ENCODE peak calls at places on chromosomes 3 and 15, in seven cellular contexts. O is HT1080; Y is MCF 10A; S is substantia nigra; Q is Daoy; P is A172; F is CD8-positive, alpha-beta T cell. I is an unnamed sample.

GRCh38 chr3:186070123-186070522 is 38.8 kb downstream of the ETV5 start:
- DNase-seq in Q (no peak), S (no peak), F (no peak), O (no peak), P (no peak), Y (no peak), I (no peak)

GRCh38 chr3:175199961-175200360 is 340.8 kb downstream of the NAALADL2 start:
- DNase-seq in S (no peak), Q (no peak), F (no peak), P (no peak), O (no peak), Y (no peak), I (no peak)

GRCh38 chr15:73654659-73655058 is 21.5 kb upstream of the NPTN start:
- DNase-seq in P (no peak), F (no peak), O (no peak), S (no peak), Q (no peak), Y (no peak), I (no peak)

GRCh38 chr15:55694652-55695150 is 48.3 kb downstream of the PRTG start:
- DNase-seq in P (no peak), O (no peak), Y (no peak), F (no peak), S (no peak), Q (peak; percentile 67), I (peak; percentile 7)

GRCh38 chr3:186472466-186473008 is 71.6 kb downstream of the CRYGS start:
- DNase-seq in O (peak; percentile 62), S (no peak), F (no peak), Y (no peak), P (no peak), Q (no peak), I (no peak)

GRCh38 chr3:155391104-155391503 is 97.6 kb upstream of the STRIT1 start:
- DNase-seq in Y (no peak), S (no peak), Q (no peak), P (no peak), O (no peak), F (no peak), I (no peak)

GRCh38 chr3:58403513-58404109 is 30.0 kb downstream of the PDHB start:
- DNase-seq in S (no peak), F (no peak), O (no peak), P (no peak), Q (no peak), Y (no peak), I (no peak)

GRCh38 chr3:101836907-101837598 is 12.3 kb upstream of the NFKBIZ start:
- DNase-seq in S (no peak), Y (peak; percentile 81), O (peak; percentile 50), Q (peak; percentile 41), F (no peak), P (peak; percentile 57), I (peak; percentile 75)

GRCh38 chr15:99732711-99733267 is 448 bp downstream of the LYSMD4 start:
- DNase-seq in F (no peak), Y (peak; percentile 26), O (no peak), Q (peak; percentile 21), S (no peak), P (no peak), I (no peak)

GRCh38 chr3:189721873-189722665 is 90.9 kb downstream of the TP63 start:
- DNase-seq in Q (no peak), P (no peak), F (no peak), Y (no peak), S (no peak), O (no peak), I (peak; percentile 50)

GRCh38 chr3:141336672-141337522 is 31.4 kb upstream of the ZBTB38 start:
- DNase-seq in F (no peak), Y (no peak), Q (peak; percentile 91), S (no peak), O (peak; percentile 99), P (peak; percentile 91), I (peak; percentile 99)

GRCh38 chr15:73677146-73677607 is 7.0 kb upstream of the CD276 start:
- DNase-seq in Y (peak; percentile 80), S (no peak), O (peak; percentile 47), P (peak; percentile 66), Q (peak; percentile 57), F (peak; percentile 22), I (peak; percentile 67)

GRCh38 chr15:73870700-73871408 is 2.5 kb upstream of the TBC1D21 start:
- DNase-seq in P (peak; percentile 38), Y (no peak), Q (peak; percentile 67), O (peak; percentile 15), F (no peak), S (no peak), I (peak; percentile 65)

GRCh38 chr3:170802164-170803151 is 67.5 kb downstream of the RPL22L1 start:
- DNase-seq in Q (peak; percentile 92), Y (peak; percentile 44), S (no peak), P (peak; percentile 96), O (peak; percentile 99), F (no peak), I (peak; percentile 71)

GRCh38 chr3:194855025-194855391 is 169.3 kb downstream of the FAM43A start:
- DNase-seq in Q (no peak), O (no peak), F (no peak), S (no peak), Y (no peak), P (no peak), I (no peak)

I was measured in bronchial epithelial cell.